ENCODE peak calls at places on chromosomes 7 and 10, in ten cellular contexts. X is sciatic nerve; C is stimulated activated CD4-positive, alpha-beta T cell treated with anti-CD3 and anti-CD28 coated beads, Interleukin-2, amount 100 ng/mL, for 24 hours; M is RPMI8226; T is astrocyte of the hippocampus; E is naive thymus-derived CD8-positive, alpha-beta T cell; Y is occipital lobe; N is NCI-H146; D is GM13977; V is fibroblast of lung. H is an unnamed sample.

GRCh38 chr7:75758491-75758890 is 13.5 kb downstream of the CCL26 start:
- DNase-seq in X (no peak), C (no peak), M (no peak), T (no peak), E (no peak), Y (no peak), N (no peak), D (no peak), V (no peak), H (no peak)

GRCh38 chr7:44284881-44285541 is 40.4 kb downstream of the CAMK2B start:
- DNase-seq in X (peak), C (no peak), M (no peak), T (no peak), E (no peak), Y (no peak), N (no peak), D (no peak), V (no peak), H (no peak)

GRCh38 chr10:64209574-64209973 is 688.4 kb downstream of the REEP3 start:
- DNase-seq in X (no peak), C (no peak), M (no peak), T (peak), E (no peak), Y (no peak), N (no peak), D (no peak), V (peak), H (no peak)

GRCh38 chr7:45400680-45401079 is 173.5 kb upstream of the ADCY1 start:
- DNase-seq in X (no peak), C (no peak), M (peak), T (no peak), E (no peak), Y (no peak), N (peak), D (no peak), V (no peak), H (no peak)

GRCh38 chr7:79778786-79779382 is 325.4 kb upstream of the MAGI2 start:
- DNase-seq in X (no peak), C (no peak), M (no peak), T (peak), E (no peak), Y (no peak), N (no peak), D (no peak), V (peak), H (peak)

GRCh38 chr7:12685550-12685949 is 1.9 kb upstream of the ARL4A start:
- DNase-seq in X (no peak), C (no peak), M (no peak), T (peak), E (no peak), Y (peak), N (peak), D (no peak), V (peak), H (no peak)

GRCh38 chr7:90404777-90405176 is 1.5 kb downstream of the CLDN12 start:
- DNase-seq in X (no peak), C (no peak), M (no peak), T (no peak), E (no peak), Y (no peak), N (no peak), D (no peak), V (peak), H (peak)

GRCh38 chr10:133316266-133316665 is 7.6 kb downstream of the ZNF511 start:
- DNase-seq in X (no peak), C (no peak), M (no peak), T (no peak), E (no peak), Y (no peak), N (no peak), D (no peak), V (no peak), H (no peak)

GRCh38 chr7:26843696-26844095 is 20.7 kb downstream of the SKAP2 start:
- DNase-seq in X (no peak), C (no peak), M (no peak), T (no peak), E (no peak), Y (no peak), N (no peak), D (no peak), V (peak), H (no peak)

GRCh38 chr10:36692759-36693158 is 432.6 kb upstream of the ANKRD30A start:
- DNase-seq in X (no peak), C (no peak), M (no peak), T (no peak), E (no peak), Y (no peak), N (no peak), D (no peak), V (no peak), H (no peak)

GRCh38 chr7:146826338-146826737 is 709.7 kb downstream of the CNTNAP2 start:
- DNase-seq in X (no peak), C (no peak), M (no peak), T (no peak), E (no peak), Y (no peak), N (no peak), D (no peak), V (no peak), H (no peak)

GRCh38 chr10:99341860-99342517 is 12.8 kb downstream of the CNNM1 start:
- DNase-seq in X (no peak), C (no peak), M (no peak), T (peak), E (no peak), Y (no peak), N (no peak), D (no peak), V (peak), H (no peak)

H was measured in EL.